ENCODE peak calls at places on chromosomes 2 and 18, in seven cellular contexts. One of them, this sample, is unnamed.

GRCh38 chr2:235113854-235114253 is 162.0 kb downstream of the SH3BP4 start:
- DNase-seq in GM13976: no peak
- DNase-seq in left colon: no peak
- DNase-seq in activated T-helper 1 cell treated with anti-CD3 and anti-CD28 coated beads, Interleukin-2, amount 50 U/mL, for 16 hours: no peak
- DNase-seq in GF-D8: no peak
- DNase-seq in SW480: no peak
- DNase-seq in NCI-H774: no peak
- DNase-seq in this sample: no peak

GRCh38 chr2:126996378-126996699 is 97.6 kb downstream of the TEX51 start:
- DNase-seq in GM13976: no peak
- DNase-seq in left colon: no peak
- DNase-seq in activated T-helper 1 cell treated with anti-CD3 and anti-CD28 coated beads, Interleukin-2, amount 50 U/mL, for 16 hours: no peak
- DNase-seq in GF-D8: no peak
- DNase-seq in SW480: no peak
- DNase-seq in NCI-H774: no peak
- DNase-seq in this sample: no peak

GRCh38 chr18:30359521-30359920 is 683.0 kb downstream of the DSC3 start:
- DNase-seq in GM13976: no peak
- DNase-seq in left colon: no peak
- DNase-seq in activated T-helper 1 cell treated with anti-CD3 and anti-CD28 coated beads, Interleukin-2, amount 50 U/mL, for 16 hours: no peak
- DNase-seq in GF-D8: peak; percentile 9
- DNase-seq in SW480: no peak
- DNase-seq in NCI-H774: no peak
- DNase-seq in this sample: no peak

GRCh38 chr2:7427293-7428060 is 510.3 kb downstream of the RNF144A start:
- DNase-seq in GM13976: peak; percentile 57
- DNase-seq in left colon: no peak
- DNase-seq in activated T-helper 1 cell treated with anti-CD3 and anti-CD28 coated beads, Interleukin-2, amount 50 U/mL, for 16 hours: no peak
- DNase-seq in GF-D8: no peak
- DNase-seq in SW480: peak; percentile 66
- DNase-seq in NCI-H774: peak; percentile 51
- DNase-seq in this sample: no peak

GRCh38 chr2:134177351-134177931 is 76.4 kb upstream of the MGAT5 start:
- DNase-seq in GM13976: no peak
- DNase-seq in left colon: no peak
- DNase-seq in activated T-helper 1 cell treated with anti-CD3 and anti-CD28 coated beads, Interleukin-2, amount 50 U/mL, for 16 hours: no peak
- DNase-seq in GF-D8: no peak
- DNase-seq in SW480: no peak
- DNase-seq in NCI-H774: no peak
- DNase-seq in this sample: no peak

GRCh38 chr2:201237486-201238241 is 22.7 kb upstream of the CASP8 start:
- DNase-seq in GM13976: no peak
- DNase-seq in left colon: no peak
- DNase-seq in activated T-helper 1 cell treated with anti-CD3 and anti-CD28 coated beads, Interleukin-2, amount 50 U/mL, for 16 hours: no peak
- DNase-seq in GF-D8: peak; percentile 67
- DNase-seq in SW480: no peak
- DNase-seq in NCI-H774: no peak
- DNase-seq in this sample: no peak

GRCh38 chr2:101736861-101737291 is 39.4 kb downstream of the MAP4K4 start:
- DNase-seq in GM13976: no peak
- DNase-seq in left colon: no peak
- DNase-seq in activated T-helper 1 cell treated with anti-CD3 and anti-CD28 coated beads, Interleukin-2, amount 50 U/mL, for 16 hours: no peak
- DNase-seq in GF-D8: no peak
- DNase-seq in SW480: no peak
- DNase-seq in NCI-H774: no peak
- DNase-seq in this sample: no peak

GRCh38 chr2:237739101-237739500 is 59.5 kb upstream of the RBM44 start:
- DNase-seq in GM13976: no peak
- DNase-seq in left colon: no peak
- DNase-seq in activated T-helper 1 cell treated with anti-CD3 and anti-CD28 coated beads, Interleukin-2, amount 50 U/mL, for 16 hours: no peak
- DNase-seq in GF-D8: no peak
- DNase-seq in SW480: no peak
- DNase-seq in NCI-H774: no peak
- DNase-seq in this sample: peak; percentile 93

GRCh38 chr18:9539283-9539682 is 64.0 kb downstream of the RALBP1 start:
- DNase-seq in GM13976: no peak
- DNase-seq in left colon: no peak
- DNase-seq in activated T-helper 1 cell treated with anti-CD3 and anti-CD28 coated beads, Interleukin-2, amount 50 U/mL, for 16 hours: no peak
- DNase-seq in GF-D8: no peak
- DNase-seq in SW480: no peak
- DNase-seq in NCI-H774: no peak
- DNase-seq in this sample: no peak

GRCh38 chr2:63023444-63023843 is 27.2 kb upstream of the OTX1 start:
- DNase-seq in GM13976: no peak
- DNase-seq in left colon: no peak
- DNase-seq in activated T-helper 1 cell treated with anti-CD3 and anti-CD28 coated beads, Interleukin-2, amount 50 U/mL, for 16 hours: no peak
- DNase-seq in GF-D8: peak; percentile 28
- DNase-seq in SW480: peak; percentile 44
- DNase-seq in NCI-H774: no peak
- DNase-seq in this sample: no peak

GRCh38 chr2:105858868-105859693 is 114.4 kb downstream of the NCK2 start:
- DNase-seq in GM13976: no peak
- DNase-seq in left colon: no peak
- DNase-seq in activated T-helper 1 cell treated with anti-CD3 and anti-CD28 coated beads, Interleukin-2, amount 50 U/mL, for 16 hours: no peak
- DNase-seq in GF-D8: no peak
- DNase-seq in SW480: no peak
- DNase-seq in NCI-H774: no peak
- DNase-seq in this sample: no peak

GRCh38 chr2:102033028-102033749 is 41.4 kb downstream of the IL1R2 start:
- DNase-seq in GM13976: no peak
- DNase-seq in left colon: peak; percentile 58
- DNase-seq in activated T-helper 1 cell treated with anti-CD3 and anti-CD28 coated beads, Interleukin-2, amount 50 U/mL, for 16 hours: no peak
- DNase-seq in GF-D8: peak; percentile 91
- DNase-seq in SW480: peak; percentile 51
- DNase-seq in NCI-H774: no peak
- DNase-seq in this sample: no peak

GRCh38 chr2:132608222-132608795 is 61.7 kb downstream of the LYPD1 start:
- DNase-seq in GM13976: no peak
- DNase-seq in left colon: no peak
- DNase-seq in activated T-helper 1 cell treated with anti-CD3 and anti-CD28 coated beads, Interleukin-2, amount 50 U/mL, for 16 hours: no peak
- DNase-seq in GF-D8: no peak
- DNase-seq in SW480: no peak
- DNase-seq in NCI-H774: peak; percentile 33
- DNase-seq in this sample: no peak

GRCh38 chr2:61255580-61256437 is 93.8 kb downstream of the C2orf74 start:
- DNase-seq in GM13976: no peak
- DNase-seq in left colon: no peak
- DNase-seq in activated T-helper 1 cell treated with anti-CD3 and anti-CD28 coated beads, Interleukin-2, amount 50 U/mL, for 16 hours: no peak
- DNase-seq in GF-D8: no peak
- DNase-seq in SW480: no peak
- DNase-seq in NCI-H774: no peak
- DNase-seq in this sample: no peak

GRCh38 chr2:198657520-198658121 is 800.1 kb downstream of the SATB2 start:
- DNase-seq in GM13976: peak; percentile 3
- DNase-seq in left colon: peak; percentile 46
- DNase-seq in activated T-helper 1 cell treated with anti-CD3 and anti-CD28 coated beads, Interleukin-2, amount 50 U/mL, for 16 hours: no peak
- DNase-seq in GF-D8: no peak
- DNase-seq in SW480: peak; percentile 23
- DNase-seq in NCI-H774: no peak
- DNase-seq in this sample: no peak

GRCh38 chr18:11327656-11328055 is 178.3 kb upstream of the PIEZO2 start:
- DNase-seq in GM13976: no peak
- DNase-seq in left colon: no peak
- DNase-seq in activated T-helper 1 cell treated with anti-CD3 and anti-CD28 coated beads, Interleukin-2, amount 50 U/mL, for 16 hours: no peak
- DNase-seq in GF-D8: no peak
- DNase-seq in SW480: no peak
- DNase-seq in NCI-H774: no peak
- DNase-seq in this sample: no peak

GRCh38 chr2:182894174-182894573 is 27.7 kb upstream of the FRZB start:
- DNase-seq in GM13976: no peak
- DNase-seq in left colon: no peak
- DNase-seq in activated T-helper 1 cell treated with anti-CD3 and anti-CD28 coated beads, Interleukin-2, amount 50 U/mL, for 16 hours: no peak
- DNase-seq in GF-D8: no peak
- DNase-seq in SW480: no peak
- DNase-seq in NCI-H774: no peak
- DNase-seq in this sample: no peak

GRCh38 chr18:36412778-36413177 is 115.3 kb downstream of the FHOD3 start:
- DNase-seq in GM13976: no peak
- DNase-seq in left colon: no peak
- DNase-seq in activated T-helper 1 cell treated with anti-CD3 and anti-CD28 coated beads, Interleukin-2, amount 50 U/mL, for 16 hours: no peak
- DNase-seq in GF-D8: no peak
- DNase-seq in SW480: peak; percentile 39
- DNase-seq in NCI-H774: no peak
- DNase-seq in this sample: no peak

GRCh38 chr2:73104933-73105332 is 7.8 kb downstream of the RAB11FIP5 start:
- DNase-seq in GM13976: no peak
- DNase-seq in left colon: no peak
- DNase-seq in activated T-helper 1 cell treated with anti-CD3 and anti-CD28 coated beads, Interleukin-2, amount 50 U/mL, for 16 hours: no peak
- DNase-seq in GF-D8: no peak
- DNase-seq in SW480: no peak
- DNase-seq in NCI-H774: no peak
- DNase-seq in this sample: no peak

GRCh38 chr2:205895981-205896655 is 189.9 kb downstream of the INO80D start:
- DNase-seq in GM13976: no peak
- DNase-seq in left colon: no peak
- DNase-seq in activated T-helper 1 cell treated with anti-CD3 and anti-CD28 coated beads, Interleukin-2, amount 50 U/mL, for 16 hours: no peak
- DNase-seq in GF-D8: no peak
- DNase-seq in SW480: no peak
- DNase-seq in NCI-H774: no peak
- DNase-seq in this sample: no peak

GRCh38 chr18:37663446-37663845 is 97.8 kb upstream of the CELF4 start:
- DNase-seq in GM13976: no peak
- DNase-seq in left colon: no peak
- DNase-seq in activated T-helper 1 cell treated with anti-CD3 and anti-CD28 coated beads, Interleukin-2, amount 50 U/mL, for 16 hours: no peak
- DNase-seq in GF-D8: no peak
- DNase-seq in SW480: no peak
- DNase-seq in NCI-H774: no peak
- DNase-seq in this sample: no peak

GRCh38 chr2:57156231-57156924 is 890.2 kb upstream of the VRK2 start:
- DNase-seq in GM13976: no peak
- DNase-seq in left colon: no peak
- DNase-seq in activated T-helper 1 cell treated with anti-CD3 and anti-CD28 coated beads, Interleukin-2, amount 50 U/mL, for 16 hours: no peak
- DNase-seq in GF-D8: no peak
- DNase-seq in SW480: no peak
- DNase-seq in NCI-H774: no peak
- DNase-seq in this sample: no peak

GRCh38 chr2:3223080-3223923 is 154.3 kb downstream of the EIPR1 start:
- DNase-seq in GM13976: peak; percentile 86
- DNase-seq in left colon: no peak
- DNase-seq in activated T-helper 1 cell treated with anti-CD3 and anti-CD28 coated beads, Interleukin-2, amount 50 U/mL, for 16 hours: peak; percentile 34
- DNase-seq in GF-D8: no peak
- DNase-seq in SW480: no peak
- DNase-seq in NCI-H774: no peak
- DNase-seq in this sample: no peak

GRCh38 chr2:195837987-195838386 is 181.0 kb downstream of the SLC39A10 start:
- DNase-seq in GM13976: no peak
- DNase-seq in left colon: no peak
- DNase-seq in activated T-helper 1 cell treated with anti-CD3 and anti-CD28 coated beads, Interleukin-2, amount 50 U/mL, for 16 hours: no peak
- DNase-seq in GF-D8: no peak
- DNase-seq in SW480: no peak
- DNase-seq in NCI-H774: no peak
- DNase-seq in this sample: no peak

GRCh38 chr2:217966399-217967068 is 36.3 kb downstream of the TNS1 start:
- DNase-seq in GM13976: no peak
- DNase-seq in left colon: peak; percentile 28
- DNase-seq in activated T-helper 1 cell treated with anti-CD3 and anti-CD28 coated beads, Interleukin-2, amount 50 U/mL, for 16 hours: no peak
- DNase-seq in GF-D8: no peak
- DNase-seq in SW480: no peak
- DNase-seq in NCI-H774: no peak
- DNase-seq in this sample: no peak

GRCh38 chr2:118865106-118865505 is 17.7 kb upstream of the EN1 start:
- DNase-seq in GM13976: peak; percentile 67
- DNase-seq in left colon: no peak
- DNase-seq in activated T-helper 1 cell treated with anti-CD3 and anti-CD28 coated beads, Interleukin-2, amount 50 U/mL, for 16 hours: no peak
- DNase-seq in GF-D8: no peak
- DNase-seq in SW480: peak; percentile 75
- DNase-seq in NCI-H774: peak; percentile 3
- DNase-seq in this sample: no peak

GRCh38 chr2:69205491-69205890 is 181.5 kb downstream of the GFPT1 start:
- DNase-seq in GM13976: no peak
- DNase-seq in left colon: no peak
- DNase-seq in activated T-helper 1 cell treated with anti-CD3 and anti-CD28 coated beads, Interleukin-2, amount 50 U/mL, for 16 hours: no peak
- DNase-seq in GF-D8: no peak
- DNase-seq in SW480: no peak
- DNase-seq in NCI-H774: no peak
- DNase-seq in this sample: no peak

GRCh38 chr2:195662138-195662537 is 5.1 kb downstream of the SLC39A10 start:
- DNase-seq in GM13976: no peak
- DNase-seq in left colon: no peak
- DNase-seq in activated T-helper 1 cell treated with anti-CD3 and anti-CD28 coated beads, Interleukin-2, amount 50 U/mL, for 16 hours: no peak
- DNase-seq in GF-D8: peak; percentile 46
- DNase-seq in SW480: no peak
- DNase-seq in NCI-H774: no peak
- DNase-seq in this sample: no peak

GRCh38 chr18:31679133-31679731 is 5.1 kb downstream of the B4GALT6 start:
- DNase-seq in GM13976: no peak
- DNase-seq in left colon: no peak
- DNase-seq in activated T-helper 1 cell treated with anti-CD3 and anti-CD28 coated beads, Interleukin-2, amount 50 U/mL, for 16 hours: no peak
- DNase-seq in GF-D8: no peak
- DNase-seq in SW480: no peak
- DNase-seq in NCI-H774: no peak
- DNase-seq in this sample: no peak

GRCh38 chr2:111054791-111055627 is 65.7 kb upstream of the BCL2L11 start:
- DNase-seq in GM13976: peak; percentile 77
- DNase-seq in left colon: no peak
- DNase-seq in activated T-helper 1 cell treated with anti-CD3 and anti-CD28 coated beads, Interleukin-2, amount 50 U/mL, for 16 hours: no peak
- DNase-seq in GF-D8: no peak
- DNase-seq in SW480: no peak
- DNase-seq in NCI-H774: no peak
- DNase-seq in this sample: no peak